ENCODE peak calls at places on chromosomes 7 and 10, in seven cellular contexts. S, M, I, V, H, W and Z are unnamed samples.

GRCh38 chr10:96863922-96864543 is 31.9 kb downstream of the LCOR start:
- DNase-seq in S (peak; percentile 40), V (no peak), H (no peak), M (peak; percentile 66), I (no peak), W (peak; percentile 57), Z (no peak)

GRCh38 chr10:21969326-21970287 is 33.9 kb downstream of the DNAJC1 start:
- DNase-seq in I (no peak), H (no peak), W (no peak), S (peak; percentile 45), V (no peak), M (no peak), Z (no peak)

GRCh38 chr10:79273603-79274002 is 73.7 kb upstream of the PPIF start:
- DNase-seq in V (no peak), H (no peak), S (no peak), I (no peak), W (no peak), M (no peak), Z (no peak)

GRCh38 chr7:30923009-30923773 is 11.5 kb downstream of the AQP1 start:
- DNase-seq in V (no peak), H (no peak), W (no peak), S (no peak), M (no peak), I (peak; percentile 8), Z (no peak)

GRCh38 chr10:125936331-125936730 is 40.0 kb downstream of the FANK1 start:
- DNase-seq in S (no peak), H (no peak), W (no peak), V (no peak), M (no peak), I (no peak), Z (no peak)

GRCh38 chr10:131167036-131167860 is 144.3 kb downstream of the TCERG1L start:
- DNase-seq in M (no peak), V (no peak), W (no peak), H (no peak), I (peak; percentile 16), S (no peak), Z (no peak)

GRCh38 chr7:41222704-41223103 is 480.2 kb downstream of the INHBA start:
- DNase-seq in H (no peak), M (no peak), S (peak; percentile 96), V (no peak), W (peak; percentile 56), I (no peak), Z (peak; percentile 28)

GRCh38 chr7:69633122-69633892 is 35.0 kb downstream of the AUTS2 start:
- DNase-seq in V (no peak), M (no peak), H (no peak), I (no peak), W (no peak), S (no peak), Z (peak; percentile 4)

GRCh38 chr10:101576229-101576863 is 11.7 kb downstream of the POLL start:
- DNase-seq in V (no peak), W (peak; percentile 33), H (no peak), I (no peak), S (peak; percentile 38), M (no peak), Z (peak; percentile 23)

GRCh38 chr7:99617187-99617781 is 538 bp downstream of the ZSCAN25 start:
- DNase-seq in H (no peak), I (no peak), S (no peak), M (peak; percentile 86), V (no peak), W (no peak), Z (no peak)

GRCh38 chr10:32130788-32131187 is 74.6 kb upstream of the KIF5B start:
- DNase-seq in M (no peak), I (no peak), V (no peak), S (no peak), W (no peak), H (no peak), Z (no peak)

GRCh38 chr7:50674896-50675835 is 107.5 kb downstream of the GRB10 start:
- DNase-seq in W (no peak), M (no peak), S (no peak), V (no peak), H (no peak), I (no peak), Z (no peak)

GRCh38 chr10:17041626-17042520 is 87.7 kb downstream of the CUBN start:
- DNase-seq in W (no peak), H (no peak), M (no peak), I (no peak), S (no peak), V (no peak), Z (no peak)

DNA sequence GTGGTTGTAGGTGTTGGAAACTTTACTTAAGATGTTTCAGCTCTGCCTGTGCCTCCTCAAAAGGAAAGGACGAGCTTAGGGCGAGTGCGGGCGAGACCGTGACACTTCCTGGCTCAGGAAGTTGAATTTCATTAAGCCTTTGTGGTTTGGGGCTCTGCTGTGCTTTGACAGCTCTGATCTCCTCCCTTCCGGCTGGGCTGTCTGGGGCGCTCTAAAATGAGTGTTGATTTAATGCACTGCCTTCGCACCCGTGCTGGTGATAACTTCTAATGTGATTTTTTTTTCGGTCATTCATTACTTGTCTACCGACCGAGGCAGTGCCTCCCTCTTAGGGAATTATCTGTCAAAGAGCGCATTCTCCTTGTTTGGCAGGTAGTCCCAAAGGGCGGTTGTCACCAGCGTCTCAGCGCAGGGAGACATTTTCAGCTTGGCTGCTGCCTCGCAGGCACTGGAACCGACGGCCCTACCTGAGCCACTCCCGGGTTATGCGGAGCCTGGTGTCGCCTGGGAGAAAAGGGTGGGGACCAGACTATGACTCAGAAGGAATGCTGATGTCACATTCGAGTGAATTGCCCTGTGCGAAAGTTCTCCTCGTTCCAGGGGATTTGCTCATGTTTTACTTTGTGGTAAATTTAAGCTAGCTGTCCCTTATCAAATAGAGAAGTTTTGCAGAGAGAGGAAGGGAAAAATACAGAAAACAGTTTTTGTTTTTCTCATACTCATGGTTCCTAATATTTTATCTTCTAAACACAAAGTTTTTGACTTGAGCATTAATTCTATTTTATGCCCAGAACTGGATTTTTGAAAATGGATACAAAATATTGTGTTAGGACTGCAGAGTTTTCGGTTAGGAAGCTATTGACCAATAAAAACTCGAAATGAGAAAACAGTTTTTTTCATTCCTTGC is 920 bp downstream of the TES start:
- DNase-seq in I (peak; percentile 75), W (peak; percentile 93), H (peak; percentile 15), M (peak; percentile 96), V (peak; percentile 39), S (peak; percentile 91), Z (peak; percentile 94)
- H3K9ac ChIP-seq in I (peak overlapping the region; percentile 50), W (peak overlapping the region; percentile 88), H (peak overlapping the region; percentile 66), M (peak overlapping the region; percentile 81), V (no peak overlapping the region), S (peak overlapping the region; percentile 78), Z (peak overlapping the region; percentile 88)

DNA sequence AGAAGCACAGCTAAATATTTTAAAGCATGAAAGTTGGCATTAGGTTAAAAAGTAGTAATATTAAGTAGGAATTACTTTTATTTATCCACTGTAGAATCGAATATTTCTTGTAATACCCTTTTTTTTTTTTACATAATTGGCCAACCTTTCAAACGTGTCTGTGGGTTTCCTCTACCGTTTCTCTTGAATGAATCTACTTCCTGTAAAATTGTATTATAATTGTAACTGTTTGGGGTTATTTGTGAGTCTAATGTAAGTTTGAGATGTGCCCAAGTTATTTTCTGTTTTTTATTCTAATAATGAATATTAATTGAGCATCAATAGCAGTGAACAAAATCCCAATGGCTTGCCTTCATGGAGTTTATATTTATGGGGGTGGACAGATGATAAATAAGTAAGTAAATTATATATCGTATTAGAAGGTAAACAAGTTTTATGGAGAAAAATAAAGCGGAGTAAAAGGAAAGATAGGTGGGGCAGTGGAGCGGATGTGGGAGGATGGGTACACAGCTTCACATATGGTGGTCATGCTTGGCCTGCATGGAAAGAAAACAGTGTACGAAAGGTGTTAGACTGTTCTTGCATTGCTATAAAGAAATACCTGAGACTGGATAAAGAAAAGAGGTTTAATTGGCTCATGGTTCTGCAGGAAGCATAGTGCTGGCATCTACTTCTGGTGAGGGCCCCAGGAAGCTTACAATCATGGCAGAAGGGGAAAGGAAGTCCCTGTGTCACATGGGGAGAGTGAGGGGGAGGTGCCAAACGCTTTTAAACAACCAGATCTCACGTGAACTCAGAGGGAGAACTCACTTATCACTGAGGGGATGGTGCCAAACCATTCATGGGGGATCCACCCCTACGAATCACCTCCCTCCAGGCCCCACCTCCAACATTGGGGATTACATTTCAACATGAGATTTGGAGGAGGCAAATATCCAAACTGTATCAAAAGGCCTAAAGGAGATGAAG is 5.4 kb downstream of the TSPAN13 start:
- DNase-seq in W (no peak), I (no peak), V (no peak), H (no peak), S (no peak), M (no peak), Z (no peak)
- H3K4ac ChIP-seq in W (no peak overlapping the region), I (no peak overlapping the region), V (no peak overlapping the region), H (no peak overlapping the region), S (no peak overlapping the region), M (no peak overlapping the region), Z (peak overlapping the region; percentile 33)

GRCh38 chr7:150415161-150416160 is 35.0 kb upstream of the GIMAP8 start:
- DNase-seq in V (no peak), M (no peak), I (peak; percentile 8), S (no peak), W (no peak), H (no peak), Z (no peak)
- H3K9ac ChIP-seq in V (no peak overlapping the region), M (no peak overlapping the region), I (no peak overlapping the region), S (no peak overlapping the region), W (no peak overlapping the region), H (no peak overlapping the region), Z (no peak overlapping the region)

GRCh38 chr7:46809886-46810285 is 772.0 kb downstream of the TNS3 start:
- DNase-seq in I (no peak), V (no peak), S (no peak), W (no peak), H (no peak), M (no peak), Z (peak; percentile 23)

GRCh38 chr7:46810986-46811385 is 770.9 kb downstream of the TNS3 start:
- DNase-seq in M (no peak), I (no peak), H (no peak), S (no peak), V (no peak), W (no peak), Z (no peak)

GRCh38 chr7:46802460-46802972 is 779.4 kb downstream of the TNS3 start:
- DNase-seq in I (no peak), V (no peak), H (no peak), W (no peak), M (no peak), S (no peak), Z (no peak)

GRCh38 chr7:46811529-46811928 is 770.4 kb downstream of the TNS3 start:
- DNase-seq in M (peak; percentile 73), W (peak; percentile 96), I (no peak), V (no peak), S (peak; percentile 97), H (no peak), Z (no peak)

DNA sequence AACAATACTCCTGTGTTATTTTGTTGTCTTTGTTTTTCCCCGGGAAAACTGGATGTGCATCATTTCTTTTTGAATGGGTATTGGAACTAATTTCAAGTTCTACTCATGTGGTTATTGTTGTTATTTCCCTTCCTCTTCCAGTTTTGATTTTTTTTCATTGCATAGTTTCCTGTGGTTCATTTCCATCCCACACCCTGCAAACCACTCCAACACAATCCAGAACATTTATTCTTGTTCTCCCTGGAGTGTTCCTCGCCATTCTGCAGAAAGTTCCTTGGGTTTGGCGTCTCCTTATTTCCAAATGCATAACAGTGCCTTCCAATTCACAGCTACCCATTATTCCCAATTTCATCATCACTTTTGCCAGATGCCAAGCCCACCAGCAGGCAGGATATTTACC is 775.1 kb downstream of the TNS3 start:
- DNase-seq in W (no peak), M (no peak), V (no peak), H (no peak), I (no peak), S (no peak), Z (no peak)
- H3K4ac ChIP-seq in W (no peak overlapping the region), M (no peak overlapping the region), V (no peak overlapping the region), H (no peak overlapping the region), I (no peak overlapping the region), S (no peak overlapping the region), Z (no peak overlapping the region)